ENCODE peak calls at places on chromosome 12, in four cellular contexts. One of them, this sample, is unnamed.

GRCh38 chr12:15356831-15357456 is 34.6 kb downstream of the PTPRO start:
- DNase-seq in prostate gland: no peak
- DNase-seq in stomach: no peak
- DNase-seq in keratinocyte: no peak
- DNase-seq in this sample: no peak

GRCh38 chr12:42143401-42144173 is 1.1 kb downstream of the GXYLT1 start:
- DNase-seq in prostate gland: peak
- DNase-seq in stomach: no peak
- DNase-seq in keratinocyte: no peak
- DNase-seq in this sample: no peak

GRCh38 chr12:111741235-111741812 is 25.4 kb upstream of the ALDH2 start:
- DNase-seq in stomach: peak
- DNase-seq in keratinocyte: no peak
- DNase-seq in prostate gland: no peak
- DNase-seq in this sample: no peak

GRCh38 chr12:95116341-95116740 is 42.9 kb upstream of the NR2C1 start:
- DNase-seq in stomach: no peak
- DNase-seq in keratinocyte: no peak
- DNase-seq in prostate gland: no peak
- DNase-seq in this sample: no peak

GRCh38 chr12:112815589-112816321 is 24.2 kb downstream of the RPH3A start:
- DNase-seq in stomach: no peak
- DNase-seq in prostate gland: no peak
- DNase-seq in keratinocyte: no peak
- DNase-seq in this sample: no peak

GRCh38 chr12:47651368-47652254 is 54.2 kb downstream of the RPAP3 start:
- DNase-seq in prostate gland: peak
- DNase-seq in stomach: peak
- DNase-seq in keratinocyte: no peak
- DNase-seq in this sample: peak

GRCh38 chr12:114396153-114396868 is 9.6 kb downstream of the TBX5 start:
- DNase-seq in prostate gland: no peak
- DNase-seq in keratinocyte: no peak
- DNase-seq in stomach: no peak
- DNase-seq in this sample: no peak

GRCh38 chr12:80269953-80270552 is 170.7 kb downstream of the OTOGL start:
- DNase-seq in prostate gland: no peak
- DNase-seq in keratinocyte: no peak
- DNase-seq in stomach: no peak
- DNase-seq in this sample: no peak

GRCh38 chr12:66803972-66804371 is 125.1 kb upstream of the GRIP1 start:
- DNase-seq in keratinocyte: no peak
- DNase-seq in prostate gland: no peak
- DNase-seq in stomach: no peak
- DNase-seq in this sample: no peak

GRCh38 chr12:61896436-61896835 is 363.8 kb upstream of the USP15 start:
- DNase-seq in prostate gland: no peak
- DNase-seq in keratinocyte: no peak
- DNase-seq in stomach: no peak
- DNase-seq in this sample: no peak

GRCh38 chr12:43038991-43039390 is 449.4 kb upstream of the PRICKLE1 start:
- DNase-seq in prostate gland: no peak
- DNase-seq in keratinocyte: no peak
- DNase-seq in stomach: no peak
- DNase-seq in this sample: no peak

GRCh38 chr12:108770269-108770829 is 39.0 kb upstream of the CORO1C start:
- DNase-seq in keratinocyte: no peak
- DNase-seq in stomach: no peak
- DNase-seq in prostate gland: no peak
- DNase-seq in this sample: no peak

GRCh38 chr12:7869137-7869536 is 3.6 kb downstream of the SLC2A14 start:
- DNase-seq in prostate gland: no peak
- DNase-seq in stomach: no peak
- DNase-seq in keratinocyte: peak
- DNase-seq in this sample: peak

GRCh38 chr12:51889216-51890134 is 1.6 kb downstream of the ANKRD33 start:
- DNase-seq in keratinocyte: no peak
- DNase-seq in stomach: no peak
- DNase-seq in prostate gland: no peak
- DNase-seq in this sample: no peak

GRCh38 chr12:117686911-117687377 is 281.8 kb downstream of the KSR2 start:
- DNase-seq in keratinocyte: no peak
- DNase-seq in prostate gland: peak
- DNase-seq in stomach: no peak
- DNase-seq in this sample: no peak

GRCh38 chr12:95881331-95881955 is 22.7 kb downstream of the SNRPF start:
- DNase-seq in keratinocyte: no peak
- DNase-seq in stomach: no peak
- DNase-seq in prostate gland: no peak
- DNase-seq in this sample: no peak

GRCh38 chr12:27521066-27521465 is 2.9 kb upstream of the PPFIBP1 start:
- DNase-seq in stomach: no peak
- DNase-seq in keratinocyte: no peak
- DNase-seq in prostate gland: no peak
- DNase-seq in this sample: no peak

GRCh38 chr12:105431537-105431936 is 101.0 kb downstream of the C12orf75 start:
- DNase-seq in keratinocyte: no peak
- DNase-seq in stomach: no peak
- DNase-seq in prostate gland: no peak
- DNase-seq in this sample: no peak

GRCh38 chr12:16603916-16604575 is 1.9 kb downstream of the LMO3 start:
- DNase-seq in stomach: no peak
- DNase-seq in keratinocyte: no peak
- DNase-seq in prostate gland: no peak
- DNase-seq in this sample: no peak

GRCh38 chr12:119593578-119594398 is at the start of gene TMEM233:
- DNase-seq in prostate gland: no peak
- DNase-seq in keratinocyte: no peak
- DNase-seq in stomach: no peak
- DNase-seq in this sample: no peak

GRCh38 chr12:124685689-124685993 is 118.2 kb upstream of the NCOR2 start:
- DNase-seq in prostate gland: no peak
- DNase-seq in keratinocyte: no peak
- DNase-seq in stomach: no peak
- DNase-seq in this sample: no peak

GRCh38 chr12:56565510-56566101 is 44.0 kb downstream of the RBMS2 start:
- DNase-seq in keratinocyte: no peak
- DNase-seq in stomach: peak
- DNase-seq in prostate gland: no peak
- DNase-seq in this sample: no peak

GRCh38 chr12:3576891-3577290 is 85.9 kb downstream of the PRMT8 start:
- DNase-seq in keratinocyte: no peak
- DNase-seq in prostate gland: no peak
- DNase-seq in stomach: no peak
- DNase-seq in this sample: no peak

GRCh38 chr12:94172973-94173372 is 24.6 kb downstream of the PLXNC1 start:
- DNase-seq in stomach: peak
- DNase-seq in keratinocyte: no peak
- DNase-seq in prostate gland: no peak
- DNase-seq in this sample: peak

GRCh38 chr12:2212971-2213869 is 160.4 kb downstream of the CACNA1C start:
- DNase-seq in stomach: no peak
- DNase-seq in prostate gland: no peak
- DNase-seq in keratinocyte: no peak
- DNase-seq in this sample: no peak

GRCh38 chr12:94954029-94954685 is 49.3 kb downstream of the NDUFA12 start:
- DNase-seq in prostate gland: peak
- DNase-seq in keratinocyte: peak
- DNase-seq in stomach: no peak
- DNase-seq in this sample: peak

GRCh38 chr12:75505706-75506312 is 5.6 kb downstream of the KRR1 start:
- DNase-seq in prostate gland: no peak
- DNase-seq in stomach: no peak
- DNase-seq in keratinocyte: no peak
- DNase-seq in this sample: no peak

GRCh38 chr12:72077111-72077820 is 138.6 kb downstream of the TPH2 start:
- DNase-seq in stomach: no peak
- DNase-seq in prostate gland: no peak
- DNase-seq in keratinocyte: no peak
- DNase-seq in this sample: no peak

GRCh38 chr12:6222009-6222702 is 22.0 kb downstream of the CD9 start:
- DNase-seq in prostate gland: no peak
- DNase-seq in stomach: peak
- DNase-seq in keratinocyte: no peak
- DNase-seq in this sample: no peak

GRCh38 chr12:62466018-62466595 is 519 bp upstream of the MON2 start:
- DNase-seq in keratinocyte: no peak
- DNase-seq in prostate gland: peak
- DNase-seq in stomach: peak
- DNase-seq in this sample: no peak

GRCh38 chr12:26009593-26009992 is 51.1 kb downstream of the RASSF8 start:
- DNase-seq in prostate gland: no peak
- DNase-seq in stomach: no peak
- DNase-seq in keratinocyte: no peak
- DNase-seq in this sample: no peak

GRCh38 chr12:121861549-121862254 is 3.0 kb upstream of the HPD start:
- DNase-seq in stomach: no peak
- DNase-seq in keratinocyte: no peak
- DNase-seq in prostate gland: no peak
- DNase-seq in this sample: no peak

GRCh38 chr12:125454786-125455450 is 389.7 kb downstream of the AACS start:
- DNase-seq in stomach: no peak
- DNase-seq in keratinocyte: no peak
- DNase-seq in prostate gland: no peak
- DNase-seq in this sample: no peak

GRCh38 chr12:88909510-88909909 is 329.2 kb upstream of the KITLG start:
- DNase-seq in stomach: no peak
- DNase-seq in keratinocyte: no peak
- DNase-seq in prostate gland: no peak
- DNase-seq in this sample: no peak

GRCh38 chr12:52630104-52630500 is 11.7 kb upstream of the KRT73 start:
- DNase-seq in keratinocyte: no peak
- DNase-seq in stomach: no peak
- DNase-seq in prostate gland: no peak
- DNase-seq in this sample: no peak

GRCh38 chr12:106493531-106493930 is 89.3 kb upstream of the RFX4 start:
- DNase-seq in keratinocyte: no peak
- DNase-seq in prostate gland: no peak
- DNase-seq in stomach: no peak
- DNase-seq in this sample: no peak

GRCh38 chr12:54060975-54061778 is 7.5 kb downstream of the HOXC4 start:
- DNase-seq in stomach: no peak
- DNase-seq in prostate gland: no peak
- DNase-seq in keratinocyte: no peak
- DNase-seq in this sample: no peak

GRCh38 chr12:116074686-116075085 is 202.8 kb downstream of the MED13L start:
- DNase-seq in stomach: no peak
- DNase-seq in keratinocyte: no peak
- DNase-seq in prostate gland: no peak
- DNase-seq in this sample: no peak
- H3K27ac ChIP-seq in stomach: no peak
- H3K27ac ChIP-seq in keratinocyte: no peak
- H3K27ac ChIP-seq in prostate gland: no peak
- H3K27ac ChIP-seq in this sample: no peak

GRCh38 chr12:93010461-93010860 is 81.4 kb upstream of the EEA1 start:
- DNase-seq in prostate gland: no peak
- DNase-seq in keratinocyte: no peak
- DNase-seq in stomach: no peak
- DNase-seq in this sample: no peak

GRCh38 chr12:93008044-93008778 is 79.1 kb upstream of the EEA1 start:
- DNase-seq in prostate gland: no peak
- DNase-seq in stomach: no peak
- DNase-seq in keratinocyte: no peak
- DNase-seq in this sample: no peak

GRCh38 chr12:93007539-93007938 is 78.4 kb upstream of the EEA1 start:
- DNase-seq in stomach: no peak
- DNase-seq in prostate gland: no peak
- DNase-seq in keratinocyte: no peak
- DNase-seq in this sample: no peak

GRCh38 chr12:93011100-93011499 is 82.0 kb upstream of the EEA1 start:
- DNase-seq in stomach: no peak
- DNase-seq in keratinocyte: no peak
- DNase-seq in prostate gland: no peak
- DNase-seq in this sample: no peak

GRCh38 chr12:93009533-93009932 is 80.4 kb upstream of the EEA1 start:
- DNase-seq in keratinocyte: no peak
- DNase-seq in prostate gland: no peak
- DNase-seq in stomach: no peak
- DNase-seq in this sample: no peak
- H3K27ac ChIP-seq in keratinocyte: no peak
- H3K27ac ChIP-seq in prostate gland: no peak
- H3K27ac ChIP-seq in stomach: no peak
- H3K27ac ChIP-seq in this sample: no peak

GRCh38 chr12:49583361-49584094 is 15.6 kb upstream of the MCRS1 start:
- DNase-seq in keratinocyte: no peak
- DNase-seq in prostate gland: no peak
- DNase-seq in stomach: no peak
- DNase-seq in this sample: no peak
- H3K27ac ChIP-seq in keratinocyte: no peak
- H3K27ac ChIP-seq in prostate gland: no peak
- H3K27ac ChIP-seq in stomach: no peak
- H3K27ac ChIP-seq in this sample: no peak

GRCh38 chr12:131471271-131471905 is 239.5 kb upstream of the SFSWAP start:
- DNase-seq in prostate gland: no peak
- DNase-seq in keratinocyte: no peak
- DNase-seq in stomach: peak
- DNase-seq in this sample: no peak
- H3K27ac ChIP-seq in prostate gland: no peak
- H3K27ac ChIP-seq in keratinocyte: no peak
- H3K27ac ChIP-seq in stomach: no peak
- H3K27ac ChIP-seq in this sample: no peak

GRCh38 chr12:12406762-12407161 is 49.9 kb downstream of the BORCS5 start:
- DNase-seq in stomach: no peak
- DNase-seq in keratinocyte: no peak
- DNase-seq in prostate gland: no peak
- DNase-seq in this sample: no peak
- H3K27ac ChIP-seq in stomach: peak
- H3K27ac ChIP-seq in keratinocyte: no peak
- H3K27ac ChIP-seq in prostate gland: peak
- H3K27ac ChIP-seq in this sample: no peak

DNA sequence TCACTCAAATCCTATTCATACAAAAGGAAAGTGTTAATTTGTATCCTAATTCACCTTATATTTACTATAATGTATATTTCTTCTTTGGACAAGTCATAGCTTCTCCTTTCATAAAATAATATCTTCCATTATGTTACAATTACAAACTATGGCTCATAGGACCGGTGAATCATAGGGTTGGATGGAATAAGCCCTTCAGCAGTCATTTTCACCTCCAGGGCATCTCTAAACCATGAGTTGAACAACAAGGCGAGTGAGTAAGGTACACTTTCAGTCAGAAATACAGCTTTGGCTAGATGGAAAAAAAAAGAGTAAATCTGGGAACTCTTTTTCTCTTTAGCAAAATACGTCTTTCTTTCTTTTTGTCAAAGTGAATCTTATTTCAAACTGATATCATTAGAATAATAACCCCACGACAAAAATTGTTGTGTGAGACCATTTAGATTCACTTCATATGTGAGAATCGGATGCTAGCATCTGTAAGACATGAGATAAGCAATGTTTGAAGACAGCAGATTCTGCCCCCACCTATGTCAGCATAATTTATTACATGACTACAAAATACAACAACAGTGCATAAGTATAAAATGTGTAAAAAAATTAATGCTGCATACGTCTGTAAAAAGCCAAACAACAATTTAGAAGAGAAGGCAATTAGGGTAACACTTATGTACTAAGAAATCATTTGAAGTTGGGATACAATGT is 184.4 kb upstream of the SLC38A2 start:
- DNase-seq in stomach: no peak
- DNase-seq in prostate gland: no peak
- DNase-seq in keratinocyte: peak
- DNase-seq in this sample: peak
- H3K27ac ChIP-seq in stomach: no peak
- H3K27ac ChIP-seq in prostate gland: peak
- H3K27ac ChIP-seq in keratinocyte: peak
- H3K27ac ChIP-seq in this sample: peak